ENCODE peak calls at places on chromosome 1, in six cellular contexts. Z, J, G, X, M and R are unnamed samples.

GRCh38 chr1:92853299-92853698 is 21.5 kb downstream of the RPL5 start:
- DNase-seq in J (no peak), G (no peak), X (no peak), M (no peak), Z (no peak), R (no peak)

GRCh38 chr1:28246427-28246832 is 10.5 kb downstream of the ATP5IF1 start:
- DNase-seq in G (peak), X (no peak), J (no peak), M (peak), Z (no peak), R (peak)

GRCh38 chr1:93708734-93709481 is 27.3 kb upstream of the BCAR3 start:
- DNase-seq in J (peak), M (no peak), X (peak), Z (no peak), G (no peak), R (no peak)

GRCh38 chr1:109040627-109041613 is 982 bp downstream of the WDR47 start:
- DNase-seq in M (peak), G (no peak), J (peak), Z (peak), X (peak), R (no peak)

GRCh38 chr1:65724151-65724550 is 68.5 kb upstream of the PDE4B start:
- DNase-seq in X (no peak), Z (no peak), M (no peak), G (no peak), J (no peak), R (no peak)

GRCh38 chr1:117682372-117682771 is 76.5 kb downstream of the TENT5C start:
- DNase-seq in M (no peak), Z (no peak), G (no peak), X (peak), J (no peak), R (no peak)

GRCh38 chr1:101993703-101994102 is 3.0 kb downstream of the OLFM3 start:
- DNase-seq in Z (no peak), M (no peak), G (no peak), J (no peak), X (no peak), R (no peak)

GRCh38 chr1:243294723-243295121 is 38.9 kb downstream of the SDCCAG8 start:
- DNase-seq in Z (peak), G (no peak), X (no peak), J (no peak), M (peak), R (no peak)

GRCh38 chr1:197958438-197958837 is 41.3 kb downstream of the LHX9 start:
- DNase-seq in M (no peak), X (no peak), J (no peak), Z (no peak), G (no peak), R (no peak)

GRCh38 chr1:112083487-112083886 is 94.0 kb upstream of the KCND3 start:
- DNase-seq in G (no peak), M (peak), J (no peak), X (no peak), Z (no peak), R (no peak)

GRCh38 chr1:180921891-180922636 is 9.4 kb downstream of the KIAA1614 start:
- DNase-seq in J (no peak), G (no peak), Z (no peak), X (no peak), M (no peak), R (no peak)

GRCh38 chr1:22024485-22025367 is 23.3 kb downstream of the CELA3A start:
- DNase-seq in X (peak), J (peak), G (peak), Z (peak), M (peak), R (peak)

GRCh38 chr1:42684139-42684538 is 1.9 kb downstream of the YBX1 start:
- DNase-seq in Z (peak), M (peak), X (no peak), J (no peak), G (no peak), R (no peak)

GRCh38 chr1:204507317-204508105 is 8.7 kb upstream of the MDM4 start:
- DNase-seq in J (peak), X (no peak), Z (peak), G (no peak), M (peak), R (no peak)